ENCODE peak calls at places on chromosomes 1 and 21, in four cellular contexts. Z, A, W and P are unnamed samples.

GRCh38 chr1:58721247-58721820 is 21.5 kb upstream of the MYSM1 start:
- DNase-seq in Z (no peak), A (no peak), W (no peak), P (no peak)

GRCh38 chr1:22333516-22334121 is 118.0 kb upstream of the ZBTB40 start:
- DNase-seq in A (no peak), W (no peak), Z (no peak), P (no peak)

GRCh38 chr1:31216016-31216415 is 23.7 kb downstream of the NKAIN1 start:
- DNase-seq in A (peak), W (peak), Z (no peak), P (no peak)

GRCh38 chr1:244273262-244273844 is 178.4 kb downstream of the ADSS2 start:
- DNase-seq in Z (no peak), W (no peak), A (no peak), P (no peak)

GRCh38 chr1:158806909-158807601 is 24.1 kb upstream of the MNDA start:
- DNase-seq in A (no peak), W (no peak), Z (no peak), P (no peak)

GRCh38 chr1:24199291-24199900 is 12.3 kb upstream of the IFNLR1 start:
- DNase-seq in Z (no peak), A (peak), W (peak), P (peak)

GRCh38 chr1:115056395-115056798 is 26.8 kb downstream of the TSHB start:
- DNase-seq in Z (no peak), W (no peak), A (peak), P (no peak)

GRCh38 chr21:34949045-34949444 is 100.1 kb downstream of the RUNX1 start:
- DNase-seq in W (no peak), Z (no peak), A (no peak), P (no peak)

GRCh38 chr1:244218220-244218619 is 167.1 kb downstream of the ZBTB18 start:
- DNase-seq in Z (no peak), A (no peak), W (no peak), P (no peak)

GRCh38 chr1:95254959-95255358 is 20.9 kb downstream of the RWDD3 start:
- DNase-seq in W (no peak), Z (no peak), A (no peak), P (no peak)

GRCh38 chr1:63068626-63069025 is 253.7 kb upstream of the FOXD3 start:
- DNase-seq in A (peak), W (no peak), Z (no peak), P (no peak)

GRCh38 chr21:32331444-32332305 is 33.0 kb downstream of the MRAP start:
- DNase-seq in A (no peak), W (no peak), Z (no peak), P (no peak)

GRCh38 chr1:113792471-113792870 is 19.8 kb downstream of the RSBN1 start:
- DNase-seq in Z (no peak), A (no peak), W (no peak), P (no peak)

GRCh38 chr1:147515046-147515869 is 26.0 kb upstream of the BCL9 start:
- DNase-seq in A (peak), Z (no peak), W (peak), P (no peak)

GRCh38 chr1:172640146-172640545 is 18.8 kb upstream of the FASLG start:
- DNase-seq in Z (no peak), W (no peak), A (peak), P (no peak)

GRCh38 chr21:42401164-42401563 is 2.5 kb upstream of the UBASH3A start:
- DNase-seq in W (peak), A (peak), Z (no peak), P (no peak)

GRCh38 chr1:230281531-230281930 is 144.6 kb downstream of the PGBD5 start:
- DNase-seq in A (no peak), Z (no peak), W (no peak), P (no peak)

GRCh38 chr1:233255145-233255544 is 40.4 kb downstream of the PCNX2 start:
- DNase-seq in Z (no peak), W (no peak), A (no peak), P (no peak)

GRCh38 chr1:233993651-233994050 is 89.2 kb downstream of the SLC35F3 start:
- DNase-seq in A (no peak), W (no peak), Z (no peak), P (no peak)

GRCh38 chr21:28333455-28334108 is 659.1 kb downstream of the LTN1 start:
- DNase-seq in A (peak), Z (no peak), W (no peak), P (no peak)

GRCh38 chr1:111593403-111594127 is 26.0 kb upstream of the RAP1A start:
- DNase-seq in W (no peak), Z (no peak), A (no peak), P (no peak)

GRCh38 chr1:178928041-178928440 is 57.2 kb upstream of the ANGPTL1 start:
- DNase-seq in Z (no peak), A (no peak), W (no peak), P (no peak)

GRCh38 chr1:9700340-9700739 is 48.8 kb downstream of the PIK3CD start:
- DNase-seq in Z (no peak), A (peak), W (no peak), P (no peak)

DNA sequence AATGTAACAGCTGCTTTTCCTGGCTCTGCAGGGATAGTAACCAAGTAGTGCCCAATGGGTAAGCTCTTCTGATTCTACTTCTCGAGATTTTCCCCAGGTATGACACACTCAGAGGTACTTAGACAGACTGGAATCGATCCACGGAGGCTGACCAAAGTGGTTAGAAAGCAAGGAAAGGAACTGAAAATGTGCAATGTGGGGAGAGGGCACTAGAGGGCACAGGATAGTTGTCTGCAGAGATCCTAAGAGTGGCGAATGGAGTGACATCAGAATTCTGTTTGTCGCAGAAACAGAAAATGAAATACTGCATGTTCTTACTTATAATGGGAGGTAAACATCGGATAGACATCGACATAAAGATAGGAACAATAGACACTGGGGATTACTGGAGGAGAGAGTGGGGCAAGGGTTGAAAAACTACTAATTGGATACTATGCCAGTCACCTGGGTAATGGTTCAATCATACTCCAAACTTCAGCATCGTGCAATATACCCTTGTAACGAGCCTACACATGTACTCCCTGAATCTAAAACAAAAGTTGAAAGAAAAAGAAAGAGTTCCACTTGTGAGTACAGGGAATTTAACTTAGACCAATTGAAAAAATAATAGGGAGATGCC is 23.3 kb downstream of the CYP2J2 start:
- DNase-seq in Z (no peak), A (peak), W (peak), P (no peak)
- TF ChIP-seq CTCF in Z (no peak), A (peak), W (no peak), P (no peak)

DNA sequence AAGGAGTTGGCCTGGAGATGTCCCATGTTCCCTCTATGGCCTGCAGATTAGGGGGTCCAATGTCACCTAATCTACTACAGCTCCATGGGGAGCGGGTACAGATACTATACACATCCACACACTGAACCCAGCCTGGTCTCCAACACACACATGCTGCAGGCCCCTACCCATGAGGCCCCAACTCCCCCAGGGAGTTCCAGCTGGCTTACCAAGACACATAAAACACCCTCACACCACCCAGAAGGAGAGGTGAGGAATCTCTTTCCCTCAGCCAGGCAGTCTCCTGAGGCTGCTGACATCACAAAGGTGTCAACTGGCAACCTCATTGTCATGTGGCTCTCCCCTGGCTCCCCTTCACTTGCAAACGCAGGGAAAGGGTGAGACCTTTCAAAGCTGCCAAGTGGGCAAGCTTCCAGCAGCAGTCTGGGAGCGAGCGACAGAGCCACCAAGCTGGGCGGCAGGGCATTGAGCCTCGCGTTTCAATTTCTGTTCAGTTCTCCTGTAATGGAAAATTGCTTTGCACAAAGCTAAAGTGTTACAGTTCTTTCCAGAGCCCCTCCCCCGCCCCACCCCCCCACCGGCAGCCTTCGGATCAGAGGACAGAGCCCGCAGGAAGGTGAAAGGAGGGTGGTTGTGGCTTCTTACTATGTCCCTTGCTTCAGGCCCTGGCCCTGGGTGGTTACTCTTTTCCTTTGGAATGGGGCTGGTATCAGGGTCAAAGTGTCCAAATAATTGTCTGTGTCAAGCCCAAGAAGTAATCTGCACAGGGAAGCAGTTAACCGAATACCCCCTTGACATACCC is at the start of gene LRRC52:
- DNase-seq in W (peak), A (no peak), Z (no peak), P (no peak)
- TF ChIP-seq CTCF in W (no peak), A (no peak), Z (no peak), P (no peak)

GRCh38 chr1:241605146-241605805 is 34.9 kb downstream of the CHML start:
- DNase-seq in A (peak), W (no peak), Z (no peak), P (no peak)
- TF ChIP-seq CTCF in A (peak), W (no peak), Z (no peak), P (no peak)

DNA sequence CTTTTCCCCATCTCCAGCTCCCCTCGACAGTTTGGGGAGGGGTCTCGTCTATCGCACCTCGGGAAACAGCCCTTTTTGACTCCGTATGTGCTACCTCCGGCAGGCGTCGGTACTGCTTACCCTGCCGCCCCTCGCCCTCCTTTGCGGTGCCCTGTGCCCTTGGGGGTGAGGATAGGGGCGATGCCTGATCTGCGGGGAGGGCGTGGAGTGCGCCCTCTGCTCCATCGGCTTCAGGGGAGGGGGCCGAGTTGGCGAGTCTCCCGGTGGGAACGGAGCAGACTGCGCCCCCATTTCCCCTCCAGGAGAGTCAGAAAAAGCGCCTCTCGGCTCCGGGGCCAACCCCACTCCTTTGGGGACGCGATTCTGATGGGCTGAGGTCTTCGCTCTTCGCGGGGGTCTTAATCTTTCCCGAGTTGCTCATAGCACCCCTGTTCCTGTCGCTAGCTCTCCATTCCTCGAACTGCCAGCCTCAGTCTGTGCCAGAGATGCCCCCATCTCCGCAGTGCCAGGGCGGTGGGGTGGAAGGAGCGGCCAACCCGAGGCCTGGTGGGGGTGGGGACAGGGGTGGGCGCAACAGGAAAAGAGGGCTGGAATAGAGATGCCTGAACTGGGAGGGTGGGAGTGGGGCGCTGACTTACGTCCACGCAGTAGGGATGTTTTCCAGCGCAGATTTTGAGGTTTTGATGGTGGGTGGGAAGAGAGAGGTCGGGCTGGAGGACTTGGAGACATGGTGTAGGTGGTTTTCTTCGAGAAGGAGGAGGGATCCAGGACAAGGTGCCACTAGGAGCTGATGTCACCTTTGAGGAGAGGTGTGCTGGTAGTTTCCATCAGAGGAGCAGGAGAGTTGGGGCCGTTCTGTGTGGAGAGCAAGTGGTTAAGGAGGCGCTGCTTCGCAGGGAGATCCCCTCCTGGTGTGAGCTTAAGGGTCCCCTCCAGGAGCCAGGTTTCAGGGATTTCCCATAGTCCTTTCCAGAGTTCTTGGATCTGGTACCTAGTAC is 674 bp downstream of the PPFIA4 start:
- DNase-seq in Z (no peak), W (no peak), A (no peak), P (no peak)
- TF ChIP-seq CTCF in Z (no peak), W (no peak), A (no peak), P (no peak)

GRCh38 chr1:245277276-245277675 is 122.5 kb downstream of the KIF26B start:
- DNase-seq in A (no peak), Z (no peak), W (no peak), P (no peak)
- TF ChIP-seq CTCF in A (peak), Z (no peak), W (no peak), P (no peak)

GRCh38 chr1:165869343-165869742 is 41.9 kb downstream of the UCK2 start:
- DNase-seq in A (no peak), Z (no peak), W (no peak), P (no peak)

GRCh38 chr1:165873481-165873880 is 46.1 kb downstream of the UCK2 start:
- DNase-seq in A (no peak), Z (no peak), W (no peak), P (no peak)

GRCh38 chr1:165874643-165875042 is 47.2 kb downstream of the UCK2 start:
- DNase-seq in W (no peak), A (no peak), Z (no peak), P (no peak)

GRCh38 chr1:165875171-165875570 is 47.8 kb downstream of the UCK2 start:
- DNase-seq in Z (no peak), W (no peak), A (no peak), P (no peak)

DNA sequence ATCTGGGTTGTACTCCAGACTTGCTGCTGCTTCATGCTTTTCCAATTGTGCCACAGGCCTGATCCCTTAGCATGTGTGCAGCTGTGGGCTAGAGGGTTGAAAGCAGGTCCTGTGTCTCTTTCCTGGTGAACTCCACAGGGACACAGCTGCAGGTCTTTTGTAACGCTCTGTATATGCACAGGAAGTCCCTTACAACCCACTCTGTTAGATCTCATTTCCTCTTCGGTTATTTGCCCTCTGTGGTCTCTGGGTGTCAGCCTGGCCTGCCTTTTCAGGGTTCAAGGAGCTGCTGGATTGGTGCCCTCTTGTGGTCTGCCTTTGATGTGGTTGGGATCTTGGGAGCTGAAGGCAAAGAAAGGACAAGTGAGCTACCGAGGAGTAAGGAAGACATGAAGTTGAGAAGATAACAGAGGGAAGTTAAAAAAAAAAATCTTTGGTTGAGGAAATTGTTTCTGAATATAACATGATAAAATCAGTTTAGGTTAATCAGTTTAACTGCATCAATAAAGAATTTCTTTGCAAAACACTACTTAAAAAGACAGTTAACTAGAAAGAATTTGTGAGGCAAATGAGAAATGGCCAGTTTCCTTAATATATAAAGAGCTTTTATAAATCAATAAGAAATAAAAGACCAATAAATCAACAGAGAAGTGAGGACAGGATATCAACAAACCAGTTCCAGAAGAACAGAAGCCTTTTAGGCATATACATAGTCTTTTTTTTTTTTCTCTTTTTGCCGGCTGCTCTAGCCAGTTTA is 44.1 kb downstream of the UCK2 start:
- DNase-seq in A (peak), W (peak), Z (no peak), P (no peak)
- TF ChIP-seq CTCF in A (peak), W (no peak), Z (no peak), P (no peak)